ENCODE peak calls at places on chromosomes 13 and 19, in eight cellular contexts. Y, O, Z, V, R, B, U and L are unnamed samples.

GRCh38 chr19:16142032-16142580 is 1.4 kb upstream of the HSH2D start:
- DNase-seq in Z (no peak), V (no peak), Y (no peak), R (no peak), U (no peak), B (no peak), O (no peak), L (no peak)

GRCh38 chr13:68588623-68589022 is 1358.5 kb upstream of the PCDH9 start:
- DNase-seq in U (peak), Z (no peak), O (peak), R (peak), V (no peak), B (no peak), Y (no peak), L (no peak)

GRCh38 chr19:4077800-4078683 is 11.3 kb upstream of the ZBTB7A start:
- DNase-seq in Y (no peak), B (no peak), Z (no peak), V (peak), R (peak), O (no peak), U (no peak), L (no peak)

GRCh38 chr19:8302357-8302691 is 5.8 kb downstream of the CD320 start:
- DNase-seq in B (no peak), R (no peak), U (no peak), Z (no peak), V (no peak), O (no peak), Y (no peak), L (no peak)

GRCh38 chr19:38559428-38560401 is 58.0 kb downstream of the MAP4K1 start:
- DNase-seq in Y (no peak), B (no peak), Z (no peak), U (peak), O (no peak), V (no peak), R (no peak), L (no peak)

GRCh38 chr19:18440421-18440877 is 2.5 kb upstream of the ISYNA1 start:
- DNase-seq in Y (no peak), V (peak), Z (no peak), B (peak), O (peak), U (no peak), R (peak), L (no peak)

GRCh38 chr13:66138172-66138811 is 1091.8 kb downstream of the PCDH9 start:
- DNase-seq in V (no peak), B (no peak), Y (no peak), O (no peak), U (peak), R (no peak), Z (no peak), L (no peak)

GRCh38 chr19:9917322-9917721 is 19.0 kb downstream of the OLFM2 start:
- DNase-seq in Z (peak), R (no peak), V (peak), O (peak), U (no peak), Y (peak), B (peak), L (no peak)

GRCh38 chr19:40567040-40567749 is 9.5 kb upstream of the SHKBP1 start:
- DNase-seq in B (peak), Z (no peak), R (no peak), V (peak), U (no peak), Y (no peak), O (no peak), L (no peak)

GRCh38 chr13:103039183-103039582 is 27.0 kb downstream of the SLC10A2 start:
- DNase-seq in R (no peak), Y (no peak), U (no peak), Z (no peak), B (no peak), V (peak), O (no peak), L (no peak)

GRCh38 chr13:113952151-113952982 is 21.5 kb downstream of the C13orf46 start:
- DNase-seq in B (no peak), U (no peak), Y (no peak), Z (no peak), O (no peak), V (no peak), R (no peak), L (no peak)

GRCh38 chr13:110244096-110244830 is 62.7 kb downstream of the COL4A1 start:
- DNase-seq in Y (no peak), Z (no peak), B (no peak), O (no peak), U (no peak), V (no peak), R (no peak), L (no peak)

GRCh38 chr13:26946675-26947342 is 186.2 kb upstream of the GPR12 start:
- DNase-seq in Y (peak), V (peak), O (peak), B (peak), U (peak), R (peak), Z (peak), L (peak)

GRCh38 chr19:28468701-28469459 is 744.1 kb downstream of the UQCRFS1 start:
- DNase-seq in O (no peak), R (no peak), U (no peak), V (peak), Y (no peak), B (no peak), Z (no peak), L (no peak)

GRCh38 chr13:67147257-67148218 is 82.6 kb downstream of the PCDH9 start:
- DNase-seq in B (no peak), Y (no peak), Z (no peak), V (peak), R (no peak), O (no peak), U (no peak), L (no peak)

GRCh38 chr19:13001502-13002388 is 6.5 kb downstream of the NFIX start:
- DNase-seq in U (no peak), Y (no peak), B (no peak), O (no peak), V (no peak), Z (no peak), R (no peak), L (no peak)

GRCh38 chr13:112705286-112705685 is 15.4 kb downstream of the ATP11A start:
- DNase-seq in O (no peak), B (no peak), U (no peak), V (no peak), Y (no peak), Z (no peak), R (no peak), L (no peak)

GRCh38 chr13:97335488-97336134 is 98.4 kb upstream of the RAP2A start:
- DNase-seq in R (no peak), U (no peak), B (no peak), O (no peak), V (no peak), Y (no peak), Z (no peak), L (no peak)

GRCh38 chr13:33510350-33510749 is 224.8 kb upstream of the STARD13 start:
- DNase-seq in U (no peak), B (no peak), O (no peak), Y (no peak), V (no peak), R (no peak), Z (no peak), L (no peak)

GRCh38 chr13:95327190-95327589 is 25.9 kb upstream of the ABCC4 start:
- DNase-seq in O (no peak), R (no peak), V (no peak), B (no peak), Z (no peak), Y (no peak), U (no peak), L (no peak)

GRCh38 chr13:94251801-94252200 is 227.7 kb downstream of the DCT start:
- DNase-seq in Z (no peak), B (no peak), Y (no peak), O (no peak), R (no peak), U (no peak), V (no peak), L (no peak)

GRCh38 chr19:3423183-3423829 is 56.9 kb downstream of the NFIC start:
- DNase-seq in Y (no peak), Z (no peak), O (no peak), U (no peak), R (no peak), V (no peak), B (peak), L (no peak)

GRCh38 chr13:102812616-102813287 is 13.8 kb downstream of the BIVM start:
- DNase-seq in R (no peak), B (no peak), Y (no peak), Z (no peak), U (no peak), V (peak), O (no peak), L (no peak)

GRCh38 chr13:34104853-34105252 is 286.9 kb downstream of the RFC3 start:
- DNase-seq in Z (no peak), Y (no peak), B (no peak), U (no peak), R (no peak), V (no peak), O (no peak), L (no peak)

GRCh38 chr19:13597625-13598024 is 91.3 kb upstream of the CACNA1A start:
- DNase-seq in B (peak), R (peak), U (peak), Y (peak), O (peak), Z (peak), V (peak), L (peak)

GRCh38 chr13:32582281-32582680 is 4.0 kb upstream of the PDS5B start:
- DNase-seq in O (no peak), R (no peak), U (no peak), Y (no peak), B (no peak), Z (no peak), V (no peak), L (no peak)

GRCh38 chr13:106138620-106139019 is 396.8 kb downstream of the EFNB2 start:
- DNase-seq in U (no peak), B (no peak), Y (no peak), Z (no peak), R (no peak), O (no peak), V (no peak), L (no peak)

GRCh38 chr13:113176292-113176691 is 17.8 kb downstream of the PROZ start:
- DNase-seq in Z (no peak), U (no peak), B (no peak), V (no peak), Y (no peak), O (no peak), R (no peak), L (no peak)

GRCh38 chr19:4208385-4209094 is 20.8 kb upstream of the EBI3 start:
- DNase-seq in V (peak), R (no peak), Y (peak), B (peak), Z (peak), U (no peak), O (peak), L (no peak)

GRCh38 chr13:26378116-26378515 is 124.2 kb downstream of the CDK8 start:
- DNase-seq in V (no peak), Z (no peak), U (no peak), O (no peak), R (no peak), B (no peak), Y (no peak), L (no peak)

GRCh38 chr19:17078920-17079709 is 3.5 kb downstream of the MYO9B start:
- DNase-seq in R (no peak), B (no peak), V (no peak), Z (no peak), Y (no peak), U (no peak), O (no peak), L (no peak)

GRCh38 chr19:3573162-3573857 is 566 bp downstream of the HMG20B start:
- DNase-seq in Z (no peak), R (no peak), O (no peak), B (no peak), Y (no peak), V (peak), U (no peak), L (no peak)

GRCh38 chr13:28754698-28755545 is 36.2 kb upstream of the SLC46A3 start:
- DNase-seq in V (peak), B (peak), R (no peak), Y (no peak), O (peak), U (no peak), Z (peak), L (no peak)

GRCh38 chr13:32802159-32802558 is 214.1 kb upstream of the KL start:
- DNase-seq in U (no peak), V (no peak), Y (no peak), B (no peak), R (no peak), Z (no peak), O (no peak), L (no peak)

GRCh38 chr19:53394974-53395839 is at the start of gene ZNF765:
- DNase-seq in O (peak), U (peak), V (peak), Z (peak), R (peak), Y (peak), B (peak), L (peak)

GRCh38 chr19:53389591-53390377 is 5.2 kb upstream of the ZNF765 start:
- DNase-seq in Z (no peak), O (no peak), U (no peak), B (peak), R (no peak), Y (no peak), V (peak), L (no peak)

GRCh38 chr19:53388904-53389303 is 6.0 kb upstream of the ZNF765 start:
- DNase-seq in O (no peak), R (no peak), V (no peak), U (no peak), B (no peak), Y (no peak), Z (no peak), L (peak)

DNA sequence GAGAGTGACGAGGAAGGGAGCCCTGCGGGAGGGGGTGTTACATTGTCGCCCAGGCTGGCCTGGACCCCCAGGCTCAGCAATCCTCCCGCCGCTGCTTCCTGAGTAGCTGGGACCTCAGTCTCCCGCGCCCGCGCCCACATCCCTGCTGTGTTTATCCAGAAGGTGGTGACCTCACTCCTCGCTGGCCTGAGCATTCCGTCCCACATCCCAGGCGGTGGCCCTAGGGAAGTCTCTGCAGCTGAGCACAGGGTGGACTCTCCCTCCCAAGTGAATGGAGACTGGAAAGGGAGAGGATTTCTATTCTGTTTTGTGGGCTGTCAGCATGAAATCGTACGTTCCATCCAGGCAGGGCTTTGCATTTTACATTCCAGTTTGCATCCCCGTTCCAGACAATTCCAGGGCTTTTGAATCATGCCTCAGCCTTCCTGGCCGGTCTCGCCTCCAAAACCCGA is 401 bp upstream of the ZNF765 start:
- DNase-seq in U (peak), Z (no peak), R (no peak), Y (no peak), B (peak), O (peak), V (peak), L (peak)
- H3K27ac ChIP-seq in U (no peak), Z (no peak), R (no peak), Y (no peak), B (peak), O (peak), V (peak), L (peak)

DNA sequence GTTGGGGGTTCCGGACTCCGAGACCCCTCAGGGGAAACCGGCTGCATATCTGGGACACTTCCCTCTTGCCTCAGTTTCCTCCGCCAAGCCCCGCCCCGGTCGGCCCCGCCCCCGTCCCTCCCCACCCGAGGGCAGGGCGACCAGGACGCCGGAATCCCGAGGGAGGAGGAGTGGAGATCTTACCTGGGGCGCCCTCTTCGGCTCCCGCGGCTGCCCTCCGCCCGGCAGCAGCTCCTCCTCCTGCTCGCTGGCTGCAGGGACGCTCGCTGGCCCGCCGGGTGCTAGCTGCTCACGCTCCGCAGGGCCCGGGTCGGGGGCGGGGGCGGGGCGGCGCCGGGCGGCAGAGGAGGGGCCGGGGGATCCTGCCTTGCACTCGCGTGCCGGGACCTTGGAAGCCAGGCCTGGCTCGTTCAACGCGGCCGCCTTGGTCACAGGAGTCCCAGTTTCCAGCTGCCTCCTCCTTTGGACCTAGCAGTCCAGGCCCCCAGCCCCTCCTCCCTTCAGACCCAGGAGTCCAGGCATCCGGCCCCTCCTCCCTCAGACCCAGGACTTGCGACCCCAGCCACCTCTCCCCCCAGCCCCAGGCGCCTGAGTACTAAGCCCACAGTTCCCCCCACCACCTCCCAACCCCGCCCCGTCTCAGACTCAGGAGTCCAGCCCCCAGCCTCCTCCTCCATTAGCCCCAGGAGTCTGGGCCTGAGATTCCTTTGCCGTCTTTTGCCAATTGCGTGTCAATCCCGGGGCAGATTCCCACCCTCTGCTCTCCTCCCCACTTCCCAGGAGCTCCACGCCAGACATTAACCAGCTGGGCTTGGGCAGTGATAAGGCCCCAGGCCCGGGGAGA is at the start of gene NTF4:
- DNase-seq in U (no peak), V (peak), Z (no peak), Y (peak), O (peak), B (peak), R (no peak), L (no peak)
- H3K4me3 ChIP-seq in U (no peak), V (peak), Z (peak), Y (peak), O (peak), B (peak), R (no peak), L (peak)

GRCh38 chr19:29617336-29618266 is 11.5 kb downstream of the POP4 start:
- DNase-seq in U (no peak), B (no peak), V (no peak), R (no peak), O (no peak), Z (no peak), Y (no peak), L (no peak)

GRCh38 chr19:29615891-29616425 is 9.9 kb downstream of the POP4 start:
- DNase-seq in R (no peak), Z (no peak), O (no peak), Y (no peak), B (no peak), U (no peak), V (no peak), L (no peak)

GRCh38 chr19:29618871-29619270 is 12.8 kb downstream of the POP4 start:
- DNase-seq in R (no peak), O (no peak), B (no peak), Z (no peak), U (no peak), Y (no peak), V (no peak), L (no peak)

GRCh38 chr19:29616541-29616940 is 10.5 kb downstream of the POP4 start:
- DNase-seq in Z (no peak), V (no peak), B (no peak), R (no peak), Y (no peak), U (no peak), O (no peak), L (no peak)

DNA sequence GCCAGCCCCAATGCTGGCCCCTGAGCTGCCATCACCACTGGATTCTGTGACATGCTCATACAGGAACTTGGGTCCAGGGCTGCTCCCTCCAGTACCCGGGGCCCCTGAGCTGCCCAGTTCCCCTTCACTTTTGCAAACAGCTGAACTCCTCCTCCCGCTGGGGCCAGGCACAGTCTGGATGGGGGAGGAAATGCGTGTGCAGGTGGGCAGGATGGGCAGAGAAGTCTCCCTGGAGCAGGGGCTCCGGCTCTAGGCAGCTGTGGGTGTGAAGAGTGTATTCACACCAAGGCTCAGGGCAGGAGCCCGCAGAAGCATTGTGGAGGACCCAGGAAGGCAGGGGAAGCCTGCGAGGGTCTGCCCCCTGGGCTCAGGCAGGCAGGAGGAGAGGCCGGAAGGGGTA is 12.4 kb downstream of the POP4 start:
- DNase-seq in U (no peak), R (no peak), B (no peak), Y (no peak), Z (no peak), V (no peak), O (no peak), L (no peak)
- TF ChIP-seq REST in U (no peak), R (no peak), B (no peak), Y (no peak), Z (no peak), V (no peak), O (no peak), L (no peak)

GRCh38 chr19:45636902-45637301 is 2.3 kb downstream of the EML2 start:
- DNase-seq in B (no peak), R (no peak), V (no peak), Z (no peak), U (no peak), Y (no peak), O (no peak), L (no peak)

GRCh38 chr19:45629704-45630103 is 9.5 kb downstream of the EML2 start:
- DNase-seq in O (no peak), Y (no peak), V (no peak), B (no peak), R (no peak), U (no peak), Z (no peak), L (no peak)

GRCh38 chr19:45630463-45630862 is 8.7 kb downstream of the EML2 start:
- DNase-seq in Y (peak), B (peak), O (no peak), U (peak), R (no peak), Z (peak), V (peak), L (no peak)

GRCh38 chr19:45636275-45636674 is 2.9 kb downstream of the EML2 start:
- DNase-seq in B (no peak), U (no peak), R (no peak), Y (no peak), V (no peak), Z (no peak), O (no peak), L (no peak)

GRCh38 chr19:45632468-45633196 is 6.6 kb downstream of the EML2 start:
- DNase-seq in R (no peak), Y (peak), B (peak), U (no peak), O (no peak), V (peak), Z (peak), L (no peak)
- H3K27ac ChIP-seq in R (no peak), Y (peak), B (no peak), U (no peak), O (no peak), V (peak), Z (peak), L (no peak)